ENCODE peak calls at places on chromosomes 4 and X, in nine cellular contexts. F, C, D, A, G, T, U, O and J are unnamed samples.
A peak's percentile ranks its signal among the peaks of the same experiment; 100 is the strongest.

GRCh38 chrX:48939417-48940228 is 17.8 kb downstream of the OTUD5 start:
- DNase-seq in D (no peak), A (no peak), G (no peak), F (no peak), C (no peak), U (no peak), T (no peak), O (no peak), J (no peak)

GRCh38 chr4:168537556-168537955 is 40.7 kb downstream of the PALLD start:
- DNase-seq in C (no peak), A (no peak), O (peak; percentile 24), T (no peak), G (no peak), D (no peak), U (no peak), F (no peak), J (no peak)

GRCh38 chr4:101037249-101037648 is 310.1 kb downstream of the PPP3CA start:
- DNase-seq in F (no peak), C (no peak), T (no peak), U (peak; percentile 66), A (no peak), O (no peak), G (no peak), D (no peak), J (peak; percentile 58)

GRCh38 chrX:149830192-149830873 is 48.6 kb downstream of the MAGEA9 start:
- DNase-seq in D (no peak), C (no peak), A (peak; percentile 7), G (no peak), U (peak; percentile 16), F (no peak), O (peak; percentile 60), T (peak; percentile 26), J (peak; percentile 19)

GRCh38 chrX:54357414-54358377 is at the start of gene WNK3:
- DNase-seq in A (peak; percentile 17), D (peak; percentile 85), C (peak; percentile 82), U (peak; percentile 77), T (peak; percentile 67), G (peak; percentile 92), F (no peak), O (peak; percentile 89), J (peak; percentile 24)

GRCh38 chrX:130165181-130165702 is 399 bp downstream of the AIFM1 start:
- DNase-seq in D (no peak), C (peak; percentile 42), G (peak; percentile 7), O (peak; percentile 59), T (no peak), U (no peak), A (no peak), F (no peak), J (peak; percentile 62)

GRCh38 chrX:153817291-153817690 is 13.1 kb downstream of the PDZD4 start:
- DNase-seq in T (no peak), U (no peak), F (no peak), C (no peak), G (no peak), A (no peak), O (no peak), D (no peak), J (no peak)

GRCh38 chr4:94368459-94368858 is 25.8 kb upstream of the HPGDS start:
- DNase-seq in D (no peak), U (no peak), T (no peak), G (no peak), F (no peak), A (no peak), C (no peak), O (no peak), J (no peak)

GRCh38 chr4:179353791-179354190 is 1911.6 kb upstream of the AGA start:
- DNase-seq in C (no peak), F (no peak), G (no peak), U (no peak), D (no peak), O (no peak), T (no peak), A (no peak), J (no peak)

GRCh38 chrX:57286507-57287251 is at the start of gene FAAH2:
- DNase-seq in C (no peak), U (no peak), D (no peak), F (no peak), T (peak; percentile 12), G (peak; percentile 89), O (no peak), A (no peak), J (no peak)

GRCh38 chr4:183600189-183600685 is 58.7 kb downstream of the RWDD4 start:
- DNase-seq in G (no peak), A (no peak), T (peak; percentile 31), F (no peak), D (no peak), O (no peak), C (no peak), U (peak; percentile 22), J (peak; percentile 27)

GRCh38 chrX:4708970-4709760 is 995.7 kb upstream of the PRKX start:
- DNase-seq in A (no peak), U (no peak), F (no peak), T (no peak), G (no peak), D (no peak), O (no peak), C (no peak), J (no peak)

GRCh38 chr4:165464813-165465381 is 86.1 kb downstream of the CPE start:
- DNase-seq in O (peak; percentile 81), T (no peak), U (peak; percentile 72), C (no peak), G (peak; percentile 19), A (peak; percentile 21), D (no peak), F (no peak), J (peak; percentile 67)

GRCh38 chr4:40307627-40308497 is 27.3 kb upstream of the CHRNA9 start:
- DNase-seq in U (no peak), O (no peak), G (no peak), T (no peak), A (no peak), D (no peak), F (no peak), C (no peak), J (no peak)

GRCh38 chr4:71113294-71113693 is 119.8 kb downstream of the DCK start:
- DNase-seq in F (no peak), C (no peak), A (no peak), T (no peak), U (no peak), G (no peak), O (no peak), D (no peak), J (no peak)

GRCh38 chrX:48815266-48815665 is 11.0 kb upstream of the ERAS start:
- DNase-seq in G (no peak), F (no peak), U (no peak), A (no peak), D (no peak), O (no peak), C (no peak), T (no peak), J (no peak)

GRCh38 chr4:164977243-164978164 is at the start of gene TRIM61:
- DNase-seq in C (peak; percentile 75), D (no peak), O (no peak), F (no peak), G (no peak), U (peak; percentile 55), T (peak; percentile 50), A (peak; percentile 19), J (peak; percentile 75)

GRCh38 chrX:34521563-34521962 is 135.5 kb downstream of the TMEM47 start:
- DNase-seq in A (no peak), U (peak; percentile 16), C (no peak), G (no peak), F (no peak), O (no peak), T (no peak), D (no peak), J (no peak)

GRCh38 chrX:148204195-148204594 is 223.1 kb downstream of the FMR1NB start:
- DNase-seq in F (no peak), G (no peak), D (no peak), A (no peak), O (no peak), U (no peak), C (no peak), T (no peak), J (no peak)

GRCh38 chr4:186067757-186068385 is 1.1 kb upstream of the TLR3 start:
- DNase-seq in G (peak; percentile 42), O (peak; percentile 73), F (no peak), T (peak; percentile 24), D (peak; percentile 73), U (peak; percentile 68), C (peak; percentile 68), A (peak; percentile 54), J (peak; percentile 69)

GRCh38 chr4:37317104-37317643 is 72.6 kb downstream of the NWD2 start:
- DNase-seq in D (no peak), C (no peak), O (no peak), A (no peak), F (no peak), T (no peak), G (no peak), U (no peak), J (no peak)

GRCh38 chr4:139761461-139761860 is 95.8 kb downstream of the MGST2 start:
- DNase-seq in D (no peak), O (no peak), F (no peak), C (no peak), A (no peak), U (peak; percentile 37), G (no peak), T (no peak), J (peak; percentile 32)

GRCh38 chrX:72662020-72662747 is 51.9 kb downstream of the PHKA1 start:
- DNase-seq in C (no peak), D (no peak), G (no peak), T (no peak), O (no peak), F (no peak), U (no peak), A (no peak), J (no peak)

GRCh38 chr4:170339522-170339921 is 249.8 kb upstream of the AADAT start:
- DNase-seq in U (no peak), O (no peak), D (no peak), G (no peak), F (no peak), T (no peak), A (no peak), C (no peak), J (no peak)

GRCh38 chr4:83083925-83084475 is 30.5 kb downstream of the PLAC8 start:
- DNase-seq in T (no peak), D (no peak), G (no peak), A (no peak), F (no peak), C (no peak), U (peak; percentile 23), O (no peak), J (no peak)

GRCh38 chr4:26183017-26183416 is 137.8 kb upstream of the RBPJ start:
- DNase-seq in U (no peak), A (no peak), F (no peak), D (no peak), T (no peak), O (no peak), C (no peak), G (no peak), J (no peak)

GRCh38 chr4:155025762-155026457 is 182.5 kb upstream of the NPY2R start:
- DNase-seq in G (no peak), D (no peak), C (no peak), A (peak; percentile 31), U (peak; percentile 66), O (no peak), F (no peak), T (peak; percentile 71), J (peak; percentile 81)

GRCh38 chrX:103730746-103731508 is 20.2 kb downstream of the TMEM31 start:
- DNase-seq in O (peak; percentile 39), G (no peak), U (peak; percentile 97), F (no peak), D (no peak), T (no peak), C (no peak), A (peak; percentile 58), J (peak; percentile 97)

GRCh38 chr4:110359076-110359475 is 116.9 kb upstream of the ENPEP start:
- DNase-seq in D (no peak), U (no peak), O (no peak), G (no peak), A (no peak), T (no peak), F (no peak), C (no peak), J (no peak)

GRCh38 chrX:103678199-103678993 is 8.1 kb downstream of the MORF4L2 start:
- DNase-seq in T (no peak), F (no peak), U (peak; percentile 55), A (no peak), G (no peak), D (no peak), O (no peak), C (no peak), J (no peak)

GRCh38 chrX:125131146-125131545 is 188.5 kb upstream of the TEX13C start:
- DNase-seq in U (no peak), O (no peak), A (no peak), C (no peak), T (no peak), G (no peak), D (no peak), F (no peak), J (no peak)